ENCODE peak calls at places on chromosomes 2 and 18, in six cellular contexts. One of them, this sample, is unnamed.

GRCh38 chr2:26811791-26812454 is 26.1 kb downstream of the CENPA start:
- DNase-seq in K562: no peak
- DNase-seq in HepG2: no peak
- DNase-seq in GM12891: no peak
- DNase-seq in H1: no peak
- DNase-seq in GM12878: no peak
- DNase-seq in this sample: no peak

GRCh38 chr2:140808816-140809215 is 1322.0 kb downstream of the LRP1B start:
- DNase-seq in K562: no peak
- DNase-seq in HepG2: peak; percentile 8
- DNase-seq in GM12891: no peak
- DNase-seq in H1: no peak
- DNase-seq in GM12878: no peak
- DNase-seq in this sample: no peak

GRCh38 chr2:191345788-191346187 is 100.6 kb downstream of the MYO1B start:
- DNase-seq in K562: no peak
- DNase-seq in HepG2: no peak
- DNase-seq in GM12891: no peak
- DNase-seq in H1: no peak
- DNase-seq in GM12878: no peak
- DNase-seq in this sample: no peak

GRCh38 chr2:24253303-24253919 is 78.6 kb downstream of the FAM228A start:
- DNase-seq in K562: peak; percentile 58
- DNase-seq in HepG2: no peak
- DNase-seq in GM12891: no peak
- DNase-seq in H1: no peak
- DNase-seq in GM12878: no peak
- DNase-seq in this sample: no peak

GRCh38 chr2:24021122-24021998 is 11.5 kb downstream of the MFSD2B start:
- DNase-seq in K562: peak; percentile 74
- DNase-seq in HepG2: peak; percentile 61
- DNase-seq in GM12891: peak; percentile 62
- DNase-seq in H1: peak; percentile 83
- DNase-seq in GM12878: no peak
- DNase-seq in this sample: no peak

GRCh38 chr2:154697422-154698237 is 865 bp upstream of the KCNJ3 start:
- DNase-seq in K562: no peak
- DNase-seq in HepG2: no peak
- DNase-seq in GM12891: no peak
- DNase-seq in H1: peak; percentile 76
- DNase-seq in GM12878: no peak
- DNase-seq in this sample: no peak

GRCh38 chr2:234203135-234203984 is 152.9 kb downstream of the SPP2 start:
- DNase-seq in K562: no peak
- DNase-seq in HepG2: peak; percentile 70
- DNase-seq in GM12891: no peak
- DNase-seq in H1: no peak
- DNase-seq in GM12878: no peak
- DNase-seq in this sample: no peak

GRCh38 chr2:100407600-100407999 is 9.9 kb downstream of the CHST10 start:
- DNase-seq in K562: no peak
- DNase-seq in HepG2: no peak
- DNase-seq in GM12891: no peak
- DNase-seq in H1: no peak
- DNase-seq in GM12878: no peak
- DNase-seq in this sample: no peak

GRCh38 chr2:39542523-39542922 is 105.4 kb upstream of the MAP4K3 start:
- DNase-seq in K562: no peak
- DNase-seq in HepG2: no peak
- DNase-seq in GM12891: no peak
- DNase-seq in H1: no peak
- DNase-seq in GM12878: no peak
- DNase-seq in this sample: no peak

GRCh38 chr2:203631068-203631757 is 75.2 kb upstream of the CD28 start:
- DNase-seq in K562: no peak
- DNase-seq in HepG2: peak; percentile 34
- DNase-seq in GM12891: no peak
- DNase-seq in H1: no peak
- DNase-seq in GM12878: no peak
- DNase-seq in this sample: no peak

GRCh38 chr2:228819701-228820100 is 451.4 kb downstream of the PID1 start:
- DNase-seq in K562: no peak
- DNase-seq in HepG2: no peak
- DNase-seq in GM12891: no peak
- DNase-seq in H1: no peak
- DNase-seq in GM12878: no peak
- DNase-seq in this sample: no peak

GRCh38 chr2:28269019-28269784 is 123.5 kb upstream of the FOSL2 start:
- DNase-seq in K562: peak; percentile 61
- DNase-seq in HepG2: peak; percentile 49
- DNase-seq in GM12891: no peak
- DNase-seq in H1: no peak
- DNase-seq in GM12878: no peak
- DNase-seq in this sample: no peak

GRCh38 chr2:159030674-159031380 is 62.4 kb downstream of the TANC1 start:
- DNase-seq in K562: peak; percentile 36
- DNase-seq in HepG2: peak; percentile 10
- DNase-seq in GM12891: no peak
- DNase-seq in H1: no peak
- DNase-seq in GM12878: no peak
- DNase-seq in this sample: no peak

GRCh38 chr2:134852518-134852917 is 14.1 kb downstream of the ACMSD start:
- DNase-seq in K562: no peak
- DNase-seq in HepG2: no peak
- DNase-seq in GM12891: no peak
- DNase-seq in H1: no peak
- DNase-seq in GM12878: no peak
- DNase-seq in this sample: no peak

GRCh38 chr2:207334631-207335371 is 169.1 kb upstream of the KLF7 start:
- DNase-seq in K562: no peak
- DNase-seq in HepG2: no peak
- DNase-seq in GM12891: no peak
- DNase-seq in H1: peak; percentile 64
- DNase-seq in GM12878: no peak
- DNase-seq in this sample: no peak

GRCh38 chr2:195945056-195945455 is 123.6 kb downstream of the DNAH7 start:
- DNase-seq in K562: no peak
- DNase-seq in HepG2: no peak
- DNase-seq in GM12891: no peak
- DNase-seq in H1: no peak
- DNase-seq in GM12878: no peak
- DNase-seq in this sample: no peak

GRCh38 chr2:170177950-170178781 is at the start of gene MYO3B:
- DNase-seq in K562: no peak
- DNase-seq in HepG2: no peak
- DNase-seq in GM12891: no peak
- DNase-seq in H1: no peak
- DNase-seq in GM12878: no peak
- DNase-seq in this sample: no peak

GRCh38 chr2:188751786-188752185 is 222.4 kb upstream of the COL3A1 start:
- DNase-seq in K562: no peak
- DNase-seq in HepG2: no peak
- DNase-seq in GM12891: no peak
- DNase-seq in H1: no peak
- DNase-seq in GM12878: no peak
- DNase-seq in this sample: no peak

GRCh38 chr18:64405161-64405560 is 256.3 kb upstream of the LINC00305 start:
- DNase-seq in K562: no peak
- DNase-seq in HepG2: no peak
- DNase-seq in GM12891: no peak
- DNase-seq in H1: no peak
- DNase-seq in GM12878: no peak
- DNase-seq in this sample: no peak

GRCh38 chr2:128321784-128322650 is 3.3 kb upstream of the HS6ST1 start:
- DNase-seq in K562: peak; percentile 89
- DNase-seq in HepG2: peak; percentile 78
- DNase-seq in GM12891: peak; percentile 89
- DNase-seq in H1: peak; percentile 93
- DNase-seq in GM12878: no peak
- DNase-seq in this sample: peak; percentile 89

GRCh38 chr2:161199885-161200284 is 39.7 kb downstream of the TANK start:
- DNase-seq in K562: no peak
- DNase-seq in HepG2: no peak
- DNase-seq in GM12891: no peak
- DNase-seq in H1: no peak
- DNase-seq in GM12878: no peak
- DNase-seq in this sample: no peak

GRCh38 chr2:20094955-20095354 is 43.5 kb upstream of the LAPTM4A start:
- DNase-seq in K562: no peak
- DNase-seq in HepG2: no peak
- DNase-seq in GM12891: no peak
- DNase-seq in H1: no peak
- DNase-seq in GM12878: no peak
- DNase-seq in this sample: no peak

GRCh38 chr2:171432969-171433762 is 624 bp downstream of the METTL8 start:
- DNase-seq in K562: peak; percentile 57
- DNase-seq in HepG2: peak; percentile 83
- DNase-seq in GM12891: peak; percentile 26
- DNase-seq in H1: no peak
- DNase-seq in GM12878: no peak
- DNase-seq in this sample: peak; percentile 27

GRCh38 chr18:67669993-67670671 is 153.6 kb upstream of the DSEL start:
- DNase-seq in K562: no peak
- DNase-seq in HepG2: no peak
- DNase-seq in GM12891: no peak
- DNase-seq in H1: no peak
- DNase-seq in GM12878: no peak
- DNase-seq in this sample: no peak

GRCh38 chr2:233794128-233794658 is 16.1 kb downstream of the MROH2A start:
- DNase-seq in K562: no peak
- DNase-seq in HepG2: no peak
- DNase-seq in GM12891: no peak
- DNase-seq in H1: peak; percentile 10
- DNase-seq in GM12878: no peak
- DNase-seq in this sample: no peak

GRCh38 chr2:111054791-111055627 is 65.7 kb upstream of the BCL2L11 start:
- DNase-seq in K562: no peak
- DNase-seq in HepG2: no peak
- DNase-seq in GM12891: no peak
- DNase-seq in H1: peak; percentile 26
- DNase-seq in GM12878: peak; percentile 75
- DNase-seq in this sample: no peak

GRCh38 chr2:160351978-160352377 is 141.6 kb downstream of the RBMS1 start:
- DNase-seq in K562: no peak
- DNase-seq in HepG2: no peak
- DNase-seq in GM12891: no peak
- DNase-seq in H1: no peak
- DNase-seq in GM12878: no peak
- DNase-seq in this sample: no peak

GRCh38 chr2:186486651-186487647 is 889 bp downstream of the ZC3H15 start:
- DNase-seq in K562: no peak
- DNase-seq in HepG2: peak; percentile 27
- DNase-seq in GM12891: no peak
- DNase-seq in H1: no peak
- DNase-seq in GM12878: no peak
- DNase-seq in this sample: no peak

GRCh38 chr18:12038082-12038660 is 55.5 kb upstream of the ANKRD62 start:
- DNase-seq in K562: no peak
- DNase-seq in HepG2: no peak
- DNase-seq in GM12891: no peak
- DNase-seq in H1: peak; percentile 74
- DNase-seq in GM12878: no peak
- DNase-seq in this sample: no peak

GRCh38 chr18:12041561-12041960 is 52.1 kb upstream of the ANKRD62 start:
- DNase-seq in K562: no peak
- DNase-seq in HepG2: no peak
- DNase-seq in GM12891: no peak
- DNase-seq in H1: no peak
- DNase-seq in GM12878: no peak
- DNase-seq in this sample: no peak

GRCh38 chr18:12036201-12036751 is 55.0 kb downstream of the IMPA2 start:
- DNase-seq in K562: no peak
- DNase-seq in HepG2: no peak
- DNase-seq in GM12891: no peak
- DNase-seq in H1: peak; percentile 42
- DNase-seq in GM12878: no peak
- DNase-seq in this sample: no peak

GRCh38 chr18:12035481-12035880 is 54.2 kb downstream of the IMPA2 start:
- DNase-seq in K562: no peak
- DNase-seq in HepG2: no peak
- DNase-seq in GM12891: no peak
- DNase-seq in H1: peak; percentile 39
- DNase-seq in GM12878: no peak
- DNase-seq in this sample: no peak

GRCh38 chr18:12038661-12039417 is 54.8 kb upstream of the ANKRD62 start:
- DNase-seq in K562: peak; percentile 84
- DNase-seq in HepG2: peak; percentile 68
- DNase-seq in GM12891: peak; percentile 81
- DNase-seq in H1: peak; percentile 94
- DNase-seq in GM12878: no peak
- DNase-seq in this sample: peak; percentile 80
- TF ChIP-seq POLR2A in K562: no peak
- TF ChIP-seq POLR2A in HepG2: no peak
- TF ChIP-seq POLR2A in GM12891: no peak
- TF ChIP-seq POLR2A in H1: no peak
- TF ChIP-seq POLR2A in GM12878: no peak
- TF ChIP-seq POLR2A in this sample: no peak

DNA sequence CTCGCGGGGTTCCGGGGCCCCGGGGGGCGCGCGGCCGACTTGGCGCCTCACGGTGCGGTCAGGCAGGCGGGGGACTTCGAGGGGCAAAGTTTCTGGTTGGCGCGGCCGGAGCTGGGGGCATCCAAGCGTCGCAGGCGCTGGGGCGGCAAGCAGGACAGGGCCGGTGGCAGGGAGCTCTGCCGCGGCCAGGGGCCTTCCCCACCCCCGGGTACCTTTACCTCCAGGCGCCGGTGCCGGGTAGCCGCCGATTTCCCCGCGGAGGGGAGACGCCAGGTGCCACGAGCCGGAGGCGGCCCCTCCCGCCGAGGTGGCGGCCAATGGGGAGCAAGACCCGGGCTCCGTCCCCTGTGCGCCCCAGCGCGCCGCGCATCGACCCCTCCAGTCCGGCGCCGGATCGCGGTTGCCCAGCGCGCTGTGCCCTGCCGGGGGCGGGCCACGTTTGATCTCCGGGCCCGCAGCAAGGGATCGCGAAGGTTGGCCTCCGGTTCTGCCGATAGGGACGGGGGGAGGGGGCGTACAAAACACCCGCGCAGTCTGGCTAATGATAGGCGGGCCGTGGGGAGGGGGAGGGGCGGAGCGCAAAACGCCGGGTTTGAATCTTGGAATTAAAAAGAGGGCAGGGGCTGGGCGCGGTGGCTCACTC is at the start of gene ST8SIA5:
- DNase-seq in K562: no peak
- DNase-seq in HepG2: no peak
- DNase-seq in GM12891: peak; percentile 49
- DNase-seq in H1: peak; percentile 88
- DNase-seq in GM12878: no peak
- DNase-seq in this sample: peak; percentile 45
- TF ChIP-seq TAF1 in K562: no peak
- TF ChIP-seq TAF1 in HepG2: no peak
- TF ChIP-seq TAF1 in GM12891: no peak
- TF ChIP-seq TAF1 in H1: peak; percentile 5
- TF ChIP-seq TAF1 in GM12878: no peak
- TF ChIP-seq TAF1 in this sample: no peak

GRCh38 chr2:103252781-103253180 is 490.9 kb downstream of the TMEM182 start:
- DNase-seq in K562: no peak
- DNase-seq in HepG2: no peak
- DNase-seq in GM12891: no peak
- DNase-seq in H1: no peak
- DNase-seq in GM12878: no peak
- DNase-seq in this sample: no peak
- TF ChIP-seq POLR2AphosphoS5 in K562: no peak
- TF ChIP-seq POLR2AphosphoS5 in HepG2: no peak
- TF ChIP-seq POLR2AphosphoS5 in GM12891: no peak
- TF ChIP-seq POLR2AphosphoS5 in H1: no peak
- TF ChIP-seq POLR2AphosphoS5 in GM12878: no peak
- TF ChIP-seq POLR2AphosphoS5 in this sample: no peak

GRCh38 chr2:105337122-105338019 is at the start of gene C2orf49:
- DNase-seq in K562: peak; percentile 90
- DNase-seq in HepG2: peak; percentile 90
- DNase-seq in GM12891: peak; percentile 68
- DNase-seq in H1: peak; percentile 95
- DNase-seq in GM12878: no peak
- DNase-seq in this sample: peak; percentile 70
- TF ChIP-seq POLR2A in K562: peak; percentile 83
- TF ChIP-seq POLR2A in HepG2: peak; percentile 85
- TF ChIP-seq POLR2A in GM12891: peak; percentile 55
- TF ChIP-seq POLR2A in H1: peak; percentile 93
- TF ChIP-seq POLR2A in GM12878: peak; percentile 86
- TF ChIP-seq POLR2A in this sample: peak; percentile 77

This sample was measured in GM12892.